ENCODE peak calls at places on chromosomes 2 and 18, in four cellular contexts. E, M, Y and B are unnamed samples.

GRCh38 chr2:226911932-226912331 is 76.1 kb downstream of the RHBDD1 start:
- DNase-seq in E (peak), M (peak), Y (no peak), B (peak)

GRCh38 chr2:109648041-109648527 is 33.9 kb downstream of the SOWAHC start:
- DNase-seq in E (peak), M (peak), Y (no peak), B (peak)

GRCh38 chr2:125405816-125406215 is 1250.1 kb upstream of the GYPC start:
- DNase-seq in E (peak), M (peak), Y (peak), B (peak)

GRCh38 chr2:175293776-175294175 is 112.3 kb upstream of the ATP5MC3 start:
- DNase-seq in E (no peak), M (no peak), Y (no peak), B (peak)

GRCh38 chr2:1561793-1562521 is 148.7 kb downstream of the TPO start:
- DNase-seq in E (no peak), M (no peak), Y (no peak), B (peak)

GRCh38 chr2:224185023-224185601 is 146.0 kb upstream of the SERPINE2 start:
- DNase-seq in E (no peak), M (no peak), Y (no peak), B (no peak)

GRCh38 chr2:216688731-216689360 is 6.5 kb downstream of the IGFBP5 start:
- DNase-seq in E (no peak), M (no peak), Y (no peak), B (no peak)

GRCh38 chr2:195542067-195542466 is 115.0 kb upstream of the SLC39A10 start:
- DNase-seq in E (no peak), M (no peak), Y (no peak), B (no peak)

GRCh38 chr18:25288340-25288955 is 63.5 kb downstream of the ZNF521 start:
- DNase-seq in E (no peak), M (no peak), Y (no peak), B (no peak)

GRCh38 chr2:88016948-88017779 is 817 bp upstream of the RNU2-63P start:
- DNase-seq in E (no peak), M (no peak), Y (peak), B (no peak)

GRCh38 chr2:144183744-144184143 is 336.2 kb downstream of the ZEB2 start:
- DNase-seq in E (peak), M (no peak), Y (no peak), B (peak)

GRCh38 chr2:27701676-27702075 is 38.0 kb downstream of the SLC4A1AP start:
- DNase-seq in E (peak), M (peak), Y (peak), B (peak)

GRCh38 chr2:195056001-195056400 is 601.0 kb upstream of the SLC39A10 start:
- DNase-seq in E (no peak), M (no peak), Y (no peak), B (no peak)

GRCh38 chr2:230691005-230691647 is 21.5 kb upstream of the CAB39 start:
- DNase-seq in E (no peak), M (peak), Y (no peak), B (no peak)

GRCh38 chr2:37890893-37891495 is 34.1 kb upstream of the RMDN2 start:
- DNase-seq in E (peak), M (peak), Y (peak), B (peak)

GRCh38 chr2:43458002-43458628 is 137.7 kb downstream of the THADA start:
- DNase-seq in E (peak), M (peak), Y (peak), B (peak)

GRCh38 chr2:158651358-158652057 is 143.6 kb upstream of the DAPL1 start:
- DNase-seq in E (no peak), M (no peak), Y (no peak), B (no peak)

GRCh38 chr2:216013080-216013909 is at the start of gene MREG:
- DNase-seq in E (peak), M (peak), Y (peak), B (peak)

GRCh38 chr2:172442072-172442895 is 14.9 kb downstream of the ITGA6 start:
- DNase-seq in E (peak), M (peak), Y (peak), B (peak)

GRCh38 chr2:38465789-38466127 is 88.7 kb upstream of the ATL2 start:
- DNase-seq in E (peak), M (peak), Y (peak), B (peak)

GRCh38 chr2:186126181-186126580 is 359.9 kb upstream of the ZC3H15 start:
- DNase-seq in E (peak), M (no peak), Y (no peak), B (peak)

GRCh38 chr2:239913632-239914417 is 111.3 kb downstream of the NDUFA10 start:
- DNase-seq in E (no peak), M (no peak), Y (no peak), B (no peak)

GRCh38 chr2:15486770-15487169 is 74.4 kb downstream of the NBAS start:
- DNase-seq in E (no peak), M (no peak), Y (no peak), B (no peak)

GRCh38 chr18:50878345-50879301 is at the start of gene ME2:
- DNase-seq in E (peak), M (peak), Y (peak), B (peak)

GRCh38 chr2:44825702-44826101 is 115.8 kb upstream of the SIX3 start:
- DNase-seq in E (no peak), M (no peak), Y (no peak), B (no peak)

GRCh38 chr2:240245706-240246105 is 105.2 kb upstream of the OTOS start:
- DNase-seq in E (peak), M (peak), Y (no peak), B (peak)

GRCh38 chr2:172234716-172235661 is 132.3 kb upstream of the DLX2 start:
- DNase-seq in E (no peak), M (no peak), Y (peak), B (no peak)

GRCh38 chr2:205078762-205079161 is 533.5 kb downstream of the PARD3B start:
- DNase-seq in E (no peak), M (no peak), Y (no peak), B (no peak)

GRCh38 chr18:63405986-63406385 is 16.3 kb downstream of the VPS4B start:
- DNase-seq in E (no peak), M (no peak), Y (peak), B (no peak)

GRCh38 chr2:240293126-240293864 is 142.2 kb upstream of the GPC1 start:
- DNase-seq in E (peak), M (no peak), Y (no peak), B (no peak)

GRCh38 chr2:216985658-216986141 is 125.8 kb upstream of the TNP1 start:
- DNase-seq in E (no peak), M (no peak), Y (no peak), B (no peak)

GRCh38 chr2:10992023-10992791 is 80.5 kb downstream of the KCNF1 start:
- DNase-seq in E (no peak), M (no peak), Y (no peak), B (no peak)

GRCh38 chr18:36419188-36419912 is 121.8 kb downstream of the FHOD3 start:
- DNase-seq in E (no peak), M (no peak), Y (no peak), B (no peak)

GRCh38 chr2:99066075-99066557 is 75.4 kb upstream of the C2orf15 start:
- DNase-seq in E (peak), M (peak), Y (peak), B (peak)
- TF ChIP-seq CTCF in E (peak), M (peak), Y (peak), B (peak)

DNA sequence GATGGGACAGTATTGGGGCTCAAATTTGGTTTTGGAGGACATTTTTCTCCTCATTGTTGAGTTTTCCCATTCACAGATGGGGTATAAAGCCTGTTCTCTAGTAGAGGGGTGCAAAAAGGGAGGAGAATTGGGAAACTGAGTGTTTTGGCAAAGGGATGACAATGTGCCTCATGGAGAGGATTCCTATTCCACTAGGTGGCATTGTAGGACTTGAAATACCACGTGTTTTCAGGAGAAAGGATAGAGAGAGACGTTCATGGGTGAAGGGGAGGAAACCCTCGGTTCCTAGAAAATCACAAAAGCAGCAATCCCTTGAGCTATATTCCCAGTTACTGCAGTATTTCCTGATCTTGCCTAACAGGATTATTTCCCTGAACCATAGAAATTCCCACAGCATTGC is 113.7 kb upstream of the SRD5A2 start:
- DNase-seq in E (peak), M (peak), Y (no peak), B (no peak)
- TF ChIP-seq CTCF in E (no peak), M (no peak), Y (no peak), B (no peak)

DNA sequence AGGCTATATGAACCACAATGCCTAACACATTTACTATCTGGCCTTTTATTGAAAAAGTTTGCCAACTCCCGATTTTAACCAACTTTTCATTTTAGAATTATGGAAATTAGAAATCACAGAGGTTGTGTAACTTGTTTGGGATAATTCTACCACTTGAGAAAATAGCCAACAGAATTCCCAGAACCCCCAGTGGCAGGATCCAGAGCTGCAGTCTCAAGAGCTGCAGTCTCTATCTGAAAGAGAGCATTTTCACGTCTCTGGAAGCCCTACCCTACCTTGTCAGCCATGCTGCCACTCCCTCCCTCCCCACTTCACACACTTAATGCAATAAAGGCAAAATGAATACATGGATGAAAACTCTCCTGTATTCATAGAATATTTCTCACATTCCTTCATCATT is 23.4 kb upstream of the TSPYL6 start:
- DNase-seq in E (no peak), M (no peak), Y (no peak), B (no peak)
- TF ChIP-seq CTCF in E (peak), M (peak), Y (no peak), B (peak)

DNA sequence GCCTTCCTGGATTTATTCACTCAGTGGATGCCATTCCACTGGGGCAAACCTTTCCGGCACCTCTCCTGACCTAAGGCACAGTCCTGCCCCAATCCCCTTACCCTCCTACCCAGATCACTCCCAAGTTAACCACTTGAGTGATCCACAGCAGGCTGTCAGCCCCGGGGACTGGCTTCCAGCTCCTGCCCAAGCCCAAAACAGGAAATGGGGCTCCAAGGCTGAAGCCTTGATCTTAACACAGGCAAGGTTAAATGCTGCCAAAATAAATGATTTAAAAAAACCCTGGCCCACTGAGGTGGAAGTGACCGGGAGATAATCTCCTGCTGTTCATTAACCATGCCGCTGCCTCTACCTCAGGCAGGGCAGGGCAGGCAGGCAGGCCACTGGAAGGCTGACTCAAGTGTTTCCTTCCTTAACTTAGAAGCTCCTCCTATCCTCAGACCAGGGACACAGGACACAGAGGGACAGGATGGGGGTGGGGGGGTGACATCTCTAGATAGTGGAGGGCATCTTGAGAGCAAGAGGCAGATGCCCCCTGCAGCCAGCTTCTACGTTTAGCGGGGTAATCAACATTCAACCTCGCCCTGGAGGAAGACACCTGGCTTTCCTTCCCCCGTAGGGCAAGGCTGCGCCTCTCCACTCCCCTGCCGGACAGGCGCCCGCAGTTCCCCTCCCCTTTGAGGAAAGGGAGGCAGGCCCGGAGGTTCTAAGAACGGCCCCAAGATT is 1.3 kb downstream of the RAB11FIP5 start:
- DNase-seq in E (peak), M (peak), Y (peak), B (peak)
- TF ChIP-seq CTCF in E (no peak), M (no peak), Y (no peak), B (no peak)

DNA sequence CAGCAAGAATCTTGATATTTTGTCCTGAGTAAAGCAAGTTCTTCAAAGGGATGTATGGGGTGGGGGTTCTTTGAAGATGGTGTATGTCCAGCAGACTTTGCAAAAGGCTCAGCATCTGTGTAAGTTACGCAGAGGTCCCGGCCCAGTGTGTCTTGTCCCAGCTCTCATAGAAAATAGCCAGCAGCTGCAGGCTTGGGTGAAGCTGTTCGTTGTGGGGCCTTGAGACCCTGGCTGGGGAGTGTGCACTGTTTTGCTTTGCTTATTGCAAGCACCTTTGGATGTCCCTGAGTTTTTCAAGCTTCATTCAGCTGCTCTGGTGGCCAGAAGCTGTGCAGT is 361.2 kb upstream of the NT5C1B start:
- DNase-seq in E (no peak), M (peak), Y (no peak), B (no peak)
- TF ChIP-seq CTCF in E (no peak), M (no peak), Y (no peak), B (no peak)